ENCODE peak calls at places on chromosome 17, in ten cellular contexts. L is A549, P is AG04449, S is Caco-2, G is breast epithelium, I is PC-9, N is mucosa of descending colon, M is upper lobe of left lung, C is GM06990, U is heart left ventricle. B is an unnamed sample.

GRCh38 chr17:18184143-18185007 is 747 bp downstream of the ALKBH5 start:
- DNase-seq in L (no peak), P (no peak), S (peak; percentile 52), G (peak; percentile 33), I (peak; percentile 23), N (peak; percentile 59), M (peak; percentile 88), C (peak; percentile 64), U (peak; percentile 44), B (no peak)

GRCh38 chr17:50565559-50566350 is 5.2 kb downstream of the CACNA1G start:
- DNase-seq in L (peak; percentile 63), P (no peak), S (no peak), G (no peak), I (no peak), N (no peak), M (no peak), C (no peak), U (no peak), B (no peak)

GRCh38 chr17:78884148-78884870 is 18.7 kb downstream of the CEP295NL start:
- DNase-seq in L (no peak), P (no peak), S (no peak), G (no peak), I (no peak), N (no peak), M (no peak), C (no peak), U (no peak), B (no peak)

GRCh38 chr17:37147301-37147812 is 198.6 kb downstream of the AATF start:
- DNase-seq in L (peak; percentile 13), P (no peak), S (peak; percentile 40), G (no peak), I (peak; percentile 2), N (no peak), M (no peak), C (peak; percentile 22), U (no peak), B (no peak)

GRCh38 chr17:57080708-57081107 is 4.3 kb upstream of the AKAP1 start:
- DNase-seq in L (no peak), P (no peak), S (no peak), G (no peak), I (no peak), N (no peak), M (no peak), C (peak; percentile 27), U (no peak), B (no peak)

GRCh38 chr17:36611345-36612072 is 10.1 kb downstream of the MRM1 start:
- DNase-seq in L (no peak), P (no peak), S (no peak), G (no peak), I (no peak), N (no peak), M (no peak), C (no peak), U (no peak), B (peak; percentile 68)

GRCh38 chr17:70906808-70907207 is 737.5 kb downstream of the KCNJ2 start:
- DNase-seq in L (no peak), P (no peak), S (no peak), G (no peak), I (no peak), N (no peak), M (no peak), C (no peak), U (no peak), B (no peak)

GRCh38 chr17:7836596-7837374 is 2.8 kb downstream of the KDM6B start:
- DNase-seq in L (peak; percentile 87), P (no peak), S (peak; percentile 98), G (peak; percentile 76), I (peak; percentile 93), N (peak; percentile 99), M (no peak), C (peak; percentile 77), U (peak; percentile 92), B (peak; percentile 81)

GRCh38 chr17:64020068-64020766 is at the start of gene ICAM2:
- DNase-seq in L (no peak), P (no peak), S (no peak), G (peak; percentile 66), I (no peak), N (peak; percentile 81), M (no peak), C (peak; percentile 85), U (peak; percentile 83), B (no peak)

GRCh38 chr17:28407974-28408306 is 1.9 kb upstream of the SLC46A1 start:
- DNase-seq in L (no peak), P (no peak), S (no peak), G (no peak), I (no peak), N (no peak), M (no peak), C (no peak), U (no peak), B (no peak)

GRCh38 chr17:28405632-28406477 is at the start of gene SLC46A1:
- DNase-seq in L (peak; percentile 76), P (no peak), S (peak; percentile 97), G (peak; percentile 50), I (peak; percentile 73), N (peak; percentile 60), M (peak; percentile 94), C (peak; percentile 77), U (peak; percentile 67), B (no peak)

GRCh38 chr17:28406478-28406824 is 439 bp upstream of the SLC46A1 start:
- DNase-seq in L (no peak), P (no peak), S (no peak), G (no peak), I (no peak), N (no peak), M (no peak), C (no peak), U (no peak), B (no peak)

GRCh38 chr17:28404812-28405570 is 1.0 kb downstream of the SLC46A1 start:
- DNase-seq in L (no peak), P (no peak), S (no peak), G (no peak), I (no peak), N (no peak), M (peak; percentile 80), C (no peak), U (no peak), B (no peak)

DNA sequence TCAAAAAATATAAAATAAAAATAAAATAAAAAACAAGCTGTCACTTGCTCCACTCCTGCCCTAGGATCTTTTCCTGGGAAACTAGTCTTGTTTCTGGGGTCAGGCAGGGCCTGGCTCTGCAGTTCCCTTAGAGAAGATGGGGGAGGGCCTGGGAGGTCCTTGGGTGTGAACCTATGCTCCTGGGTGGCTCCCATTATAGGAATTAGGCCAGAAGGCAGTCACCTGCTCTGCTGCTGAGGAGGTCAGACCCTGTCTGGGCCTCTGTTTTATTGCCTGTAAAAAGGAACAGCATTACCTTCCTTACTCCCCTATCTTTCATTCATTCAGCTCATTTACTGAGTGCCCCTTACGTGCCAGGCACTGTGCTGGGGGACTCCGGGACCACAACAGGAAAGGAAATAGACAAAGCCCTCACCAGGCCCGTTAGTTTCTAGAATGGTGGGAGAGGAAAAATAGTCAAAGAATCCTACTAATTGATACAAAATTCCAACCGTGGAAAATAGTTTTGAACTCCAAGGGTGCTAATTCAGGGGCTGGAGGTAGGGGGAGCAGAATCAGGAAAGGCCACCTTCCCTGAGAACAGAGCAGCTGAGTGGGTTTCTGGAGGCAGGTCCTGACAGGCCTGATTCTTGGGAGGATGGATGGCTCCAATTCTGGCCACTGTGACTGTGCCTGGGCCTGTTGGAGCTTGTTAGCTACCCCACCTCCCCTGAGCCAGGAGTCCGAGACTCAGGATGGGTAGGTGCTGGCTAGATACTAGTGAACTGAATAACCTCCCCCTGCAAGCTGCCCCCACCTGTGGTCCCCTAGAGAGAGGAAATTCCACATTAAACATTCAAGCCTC is 1.3 kb upstream of the SLC46A1 start:
- DNase-seq in L (no peak), P (no peak), S (peak; percentile 96), G (peak; percentile 83), I (peak; percentile 19), N (no peak), M (no peak), C (no peak), U (no peak), B (no peak)
- TF ChIP-seq CTCF in L (no peak), P (no peak), S (peak; percentile 49), G (no peak), I (no peak), N (no peak), M (no peak), C (no peak), U (no peak), B (peak; percentile 30)

DNA sequence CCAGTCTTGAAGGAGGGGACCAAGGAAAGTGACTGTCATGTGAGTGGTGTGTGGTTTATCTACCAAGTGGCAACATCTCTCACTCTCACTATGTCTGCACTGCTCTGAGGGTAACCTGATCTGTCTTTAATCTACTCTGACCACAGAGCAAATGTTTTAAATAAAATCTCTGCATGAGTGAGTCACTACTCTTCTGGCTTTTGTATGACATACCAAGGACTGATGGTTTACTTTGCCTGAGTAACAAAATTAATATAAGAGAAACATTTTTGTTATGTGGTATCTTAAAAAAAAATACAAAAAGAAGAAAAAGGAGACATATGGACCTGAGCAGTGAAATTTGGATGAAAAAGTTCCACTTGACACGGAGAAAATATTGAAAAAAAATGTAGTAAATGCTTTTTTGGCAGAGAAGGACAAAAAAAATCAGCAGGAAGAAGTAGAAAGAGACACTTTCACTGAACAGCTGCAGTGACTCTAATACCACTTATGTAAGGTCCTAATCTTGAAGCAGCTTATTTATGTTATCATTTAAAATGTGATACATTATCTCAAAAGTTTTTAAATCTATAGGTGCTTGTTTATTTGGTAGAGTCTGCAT is 240.6 kb downstream of the MAP2K6 start:
- DNase-seq in L (no peak), P (peak; percentile 59), S (no peak), G (no peak), I (no peak), N (no peak), M (no peak), C (no peak), U (no peak), B (peak; percentile 45)
- H3K4me3 ChIP-seq in L (no peak overlapping the region), P (no peak overlapping the region), S (no peak overlapping the region), G (no peak overlapping the region), I (no peak overlapping the region), N (no peak overlapping the region), M (no peak overlapping the region), C (no peak overlapping the region), U (no peak overlapping the region), B (no peak overlapping the region)

GRCh38 chr17:68539536-68540469 is 27.6 kb downstream of the PRKAR1A start:
- DNase-seq in L (no peak), P (no peak), S (no peak), G (no peak), I (no peak), N (peak; percentile 27), M (no peak), C (peak; percentile 15), U (no peak), B (peak; percentile 2)
- TF ChIP-seq CTCF in L (no peak), P (peak; percentile 20), S (no peak), G (peak; percentile 25), I (no peak), N (no peak), M (peak; percentile 31), C (peak; percentile 42), U (peak; percentile 38), B (peak; percentile 47)

DNA sequence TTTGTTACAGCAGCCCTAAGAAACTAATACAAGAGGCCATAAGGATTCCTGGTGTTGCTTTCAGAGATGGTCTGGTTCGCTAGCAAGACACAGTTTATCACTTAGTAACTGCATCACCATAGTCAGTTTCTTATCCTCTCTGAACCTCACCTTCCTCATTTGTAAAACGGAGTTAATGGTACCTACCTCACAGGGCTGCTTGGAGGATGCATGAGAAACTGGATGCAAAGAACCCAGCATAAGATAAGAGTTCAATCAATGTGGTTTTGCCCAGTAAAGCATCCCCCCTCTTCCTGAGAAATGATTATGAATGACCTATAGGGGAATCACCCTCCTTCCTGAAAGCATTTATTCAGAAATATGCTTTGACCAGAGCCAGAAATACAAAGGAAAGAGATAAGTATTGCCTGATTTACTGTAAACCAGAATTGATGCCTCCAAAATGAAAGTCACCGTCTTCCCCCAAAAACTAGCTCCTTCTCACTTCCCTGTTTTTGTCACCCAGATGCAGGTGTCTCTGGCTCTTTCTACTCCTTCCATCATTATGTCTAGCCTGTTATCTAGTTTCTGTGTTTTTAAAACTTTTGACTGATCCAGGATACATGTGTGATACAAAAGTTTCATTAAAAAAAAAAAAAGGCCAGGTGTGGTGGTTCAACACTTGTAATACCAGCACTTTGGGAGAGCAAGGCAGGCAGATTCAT is 2.8 kb upstream of the TEFM start:
- DNase-seq in L (no peak), P (no peak), S (no peak), G (no peak), I (no peak), N (no peak), M (no peak), C (peak; percentile 28), U (no peak), B (no peak)
- H3K4me3 ChIP-seq in L (no peak overlapping the region), P (no peak overlapping the region), S (no peak overlapping the region), G (no peak overlapping the region), I (no peak overlapping the region), N (no peak overlapping the region), M (no peak overlapping the region), C (no peak overlapping the region), U (no peak overlapping the region), B (no peak overlapping the region)